ENCODE peak calls at places on chromosome 7, in seven cellular contexts. B, R, O, Y, Z, K and I are unnamed samples.

GRCh38 chr7:90645784-90646183 is 49.7 kb downstream of the CDK14 start:
- DNase-seq in B (peak), R (no peak), O (no peak), Y (no peak), Z (no peak), K (no peak), I (no peak)

GRCh38 chr7:83468251-83468739 is 180.6 kb downstream of the SEMA3E start:
- DNase-seq in B (no peak), R (peak), O (peak), Y (peak), Z (peak), K (peak), I (peak)

GRCh38 chr7:8549043-8549442 is 115.6 kb downstream of the NXPH1 start:
- DNase-seq in B (no peak), R (no peak), O (no peak), Y (no peak), Z (no peak), K (no peak), I (no peak)

GRCh38 chr7:31935671-31936070 is 134.5 kb downstream of the PDE1C start:
- DNase-seq in B (no peak), R (no peak), O (no peak), Y (no peak), Z (no peak), K (no peak), I (no peak)

GRCh38 chr7:55127135-55127551 is 108.3 kb downstream of the EGFR start:
- DNase-seq in B (no peak), R (no peak), O (peak), Y (no peak), Z (no peak), K (no peak), I (no peak)

GRCh38 chr7:6615853-6616555 is 594 bp downstream of the ZNF853 start:
- DNase-seq in B (no peak), R (no peak), O (no peak), Y (no peak), Z (no peak), K (no peak), I (peak)

GRCh38 chr7:90412458-90413184 is 9.4 kb downstream of the CLDN12 start:
- DNase-seq in B (peak), R (no peak), O (peak), Y (peak), Z (no peak), K (peak), I (peak)

GRCh38 chr7:2819161-2819953 is 24.8 kb downstream of the GNA12 start:
- DNase-seq in B (no peak), R (no peak), O (no peak), Y (no peak), Z (no peak), K (no peak), I (peak)

GRCh38 chr7:112701456-112701855 is 88.7 kb downstream of the TMEM168 start:
- DNase-seq in B (no peak), R (no peak), O (no peak), Y (no peak), Z (no peak), K (no peak), I (no peak)

GRCh38 chr7:98661607-98662006 is 44.5 kb downstream of the NPTX2 start:
- DNase-seq in B (no peak), R (no peak), O (no peak), Y (no peak), Z (no peak), K (no peak), I (no peak)

GRCh38 chr7:101420436-101420835 is 57.8 kb downstream of the COL26A1 start:
- DNase-seq in B (peak), R (no peak), O (no peak), Y (no peak), Z (no peak), K (no peak), I (peak)

GRCh38 chr7:20329389-20330175 is 1.1 kb upstream of the ITGB8 start:
- DNase-seq in B (peak), R (peak), O (peak), Y (peak), Z (peak), K (peak), I (peak)

GRCh38 chr7:46982928-46983327 is 599.0 kb downstream of the TNS3 start:
- DNase-seq in B (no peak), R (no peak), O (no peak), Y (no peak), Z (no peak), K (no peak), I (no peak)

GRCh38 chr7:101813414-101814019 is 3.9 kb upstream of the CUX1 start:
- DNase-seq in B (peak), R (no peak), O (no peak), Y (no peak), Z (no peak), K (no peak), I (no peak)

GRCh38 chr7:149790146-149790548 is 16.8 kb upstream of the ZNF467 start:
- DNase-seq in B (no peak), R (no peak), O (peak), Y (no peak), Z (no peak), K (no peak), I (peak)
- H3K9ac ChIP-seq in B (no peak), R (no peak), O (no peak), Y (no peak), Z (peak), K (no peak), I (no peak)

DNA sequence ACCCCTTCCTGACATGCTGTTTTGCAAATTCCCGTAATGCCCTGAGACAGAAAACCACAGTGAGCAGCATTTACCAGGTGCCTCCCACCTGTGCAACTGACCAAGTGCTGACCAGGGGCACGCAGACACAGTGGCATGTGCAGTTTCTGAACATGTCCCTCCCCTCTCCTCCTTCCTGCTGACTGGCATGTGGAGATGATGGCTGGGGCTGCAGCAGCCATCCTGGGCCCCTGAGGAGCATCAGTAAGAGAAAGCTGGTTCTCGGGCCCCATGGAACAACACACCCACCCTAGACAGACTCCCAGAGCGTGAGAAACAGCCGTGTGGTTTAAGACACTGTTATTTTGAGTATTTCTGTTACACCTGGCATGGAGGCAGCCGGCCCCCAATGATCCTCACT is 66.2 kb upstream of the PDGFA start:
- DNase-seq in B (no peak), R (no peak), O (no peak), Y (no peak), Z (no peak), K (no peak), I (no peak)
- H3K9ac ChIP-seq in B (no peak), R (no peak), O (no peak), Y (no peak), Z (no peak), K (no peak), I (no peak)

GRCh38 chr7:151347200-151347599 is 5.6 kb downstream of the NUB1 start:
- DNase-seq in B (no peak), R (no peak), O (no peak), Y (no peak), Z (no peak), K (no peak), I (no peak)

GRCh38 chr7:151351027-151351426 is 9.4 kb downstream of the NUB1 start:
- DNase-seq in B (peak), R (no peak), O (no peak), Y (no peak), Z (no peak), K (no peak), I (peak)

GRCh38 chr7:151349507-151349853 is 7.9 kb downstream of the NUB1 start:
- DNase-seq in B (peak), R (no peak), O (no peak), Y (no peak), Z (no peak), K (no peak), I (no peak)

GRCh38 chr7:151346180-151346769 is 4.7 kb downstream of the NUB1 start:
- DNase-seq in B (no peak), R (no peak), O (no peak), Y (no peak), Z (no peak), K (no peak), I (no peak)

DNA sequence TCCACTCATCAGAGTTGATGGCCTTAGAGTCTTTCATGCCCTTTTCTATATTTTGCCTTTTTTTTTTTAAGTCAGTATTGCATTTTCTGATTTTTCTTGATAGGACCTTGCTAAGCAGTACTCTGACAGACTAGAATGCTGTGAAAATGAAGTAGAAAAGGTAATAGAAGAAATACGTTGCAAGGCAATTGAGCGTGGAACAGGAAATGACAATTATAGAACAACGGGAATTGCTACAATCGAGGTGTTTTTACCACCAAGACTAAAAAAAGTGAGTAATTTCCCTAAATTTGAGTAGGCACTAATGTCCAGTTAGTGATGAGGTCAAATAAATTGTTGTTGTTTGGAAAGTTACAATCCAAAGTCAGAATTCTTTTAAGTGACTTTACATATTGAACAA is 7.4 kb downstream of the NUB1 start:
- DNase-seq in B (peak), R (no peak), O (no peak), Y (no peak), Z (no peak), K (no peak), I (no peak)
- H3K9ac ChIP-seq in B (peak), R (no peak), O (no peak), Y (no peak), Z (no peak), K (no peak), I (no peak)

DNA sequence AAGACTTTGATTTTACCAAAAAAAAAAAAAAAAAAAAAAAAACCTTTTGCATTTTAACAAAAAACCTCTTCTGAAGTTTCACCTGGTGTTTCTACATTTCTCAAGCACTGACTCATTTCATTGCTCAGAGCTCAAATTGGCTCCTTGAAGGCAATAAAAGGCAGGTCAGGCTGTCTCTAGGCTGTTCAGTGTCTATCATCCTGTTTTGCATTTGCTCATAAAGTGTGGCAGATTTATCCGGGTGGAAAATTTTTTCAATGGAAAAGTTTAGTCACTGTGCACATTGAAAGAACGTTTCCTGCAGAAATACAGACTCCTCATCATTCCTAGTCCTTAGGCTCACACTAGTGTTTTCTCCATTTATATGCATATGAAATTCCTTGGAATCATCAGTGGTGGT is 114.2 kb upstream of the DGKB start:
- DNase-seq in B (no peak), R (no peak), O (peak), Y (no peak), Z (no peak), K (peak), I (no peak)
- H3K9ac ChIP-seq in B (no peak), R (no peak), O (no peak), Y (no peak), Z (no peak), K (no peak), I (no peak)

GRCh38 chr7:136359333-136359903 is 382.3 kb upstream of the MTPN start:
- DNase-seq in B (peak), R (no peak), O (no peak), Y (no peak), Z (no peak), K (no peak), I (no peak)
- H3K9ac ChIP-seq in B (no peak), R (no peak), O (no peak), Y (no peak), Z (no peak), K (no peak), I (no peak)

GRCh38 chr7:66737667-66738066 is 2.9 kb upstream of the RABGEF1 start:
- DNase-seq in B (peak), R (no peak), O (no peak), Y (no peak), Z (no peak), K (no peak), I (no peak)

GRCh38 chr7:66740302-66740979 is at the start of gene RABGEF1:
- DNase-seq in B (peak), R (peak), O (peak), Y (peak), Z (peak), K (peak), I (peak)

GRCh38 chr7:66741706-66742053 is 1.1 kb downstream of the RABGEF1 start:
- DNase-seq in B (no peak), R (peak), O (peak), Y (peak), Z (no peak), K (no peak), I (no peak)

GRCh38 chr7:66739953-66740301 is 606 bp upstream of the RABGEF1 start:
- DNase-seq in B (peak), R (no peak), O (peak), Y (peak), Z (no peak), K (no peak), I (no peak)

GRCh38 chr7:66739477-66739876 is 1.1 kb upstream of the RABGEF1 start:
- DNase-seq in B (no peak), R (no peak), O (peak), Y (no peak), Z (no peak), K (no peak), I (no peak)
- H3K9ac ChIP-seq in B (peak), R (no peak), O (peak), Y (no peak), Z (no peak), K (peak), I (peak)

GRCh38 chr7:105228555-105228954 is 160.2 kb downstream of the SRPK2 start:
- DNase-seq in B (no peak), R (no peak), O (no peak), Y (no peak), Z (no peak), K (no peak), I (peak)
- H3K9ac ChIP-seq in B (no peak), R (no peak), O (no peak), Y (no peak), Z (no peak), K (no peak), I (no peak)

GRCh38 chr7:157271315-157271990 is 65.4 kb upstream of the DNAJB6 start:
- DNase-seq in B (no peak), R (peak), O (peak), Y (peak), Z (no peak), K (no peak), I (no peak)
- H3K9ac ChIP-seq in B (no peak), R (peak), O (peak), Y (no peak), Z (peak), K (no peak), I (no peak)

GRCh38 chr7:107075863-107076574 is 31.5 kb downstream of the PRKAR2B start:
- DNase-seq in B (no peak), R (no peak), O (no peak), Y (no peak), Z (no peak), K (no peak), I (no peak)
- H3K9ac ChIP-seq in B (no peak), R (no peak), O (no peak), Y (no peak), Z (no peak), K (no peak), I (no peak)